ENCODE peak calls at places on chromosomes 12 and 14, in nine cellular contexts. D is HCT116, O is GM12878, K is endothelial cell of umbilical vein, C is NB4, V is HepG2, P is K562, Y is SK-N-SH, U is H1. X is an unnamed sample.

GRCh38 chr14:22780105-22780679 is 13.7 kb downstream of the OXA1L start:
- DNase-seq in V (peak), C (no peak), U (no peak), K (peak), P (no peak), D (no peak), O (no peak), Y (no peak), X (no peak)

GRCh38 chr12:46990211-46990610 is 89.2 kb upstream of the PCED1B start:
- DNase-seq in K (no peak), V (no peak), P (no peak), Y (no peak), O (no peak), D (no peak), C (no peak), U (no peak), X (no peak)

GRCh38 chr12:113149361-113150150 is at the start of gene CFAP73:
- DNase-seq in D (peak), C (peak), P (peak), O (no peak), Y (peak), V (peak), K (peak), U (peak), X (peak)

GRCh38 chr12:11108862-11109261 is 16.7 kb upstream of the TAS2R43 start:
- DNase-seq in O (no peak), U (no peak), C (no peak), K (no peak), Y (no peak), P (no peak), V (no peak), D (no peak), X (no peak)

GRCh38 chr14:78595797-78596196 is 425.6 kb downstream of the NRXN3 start:
- DNase-seq in D (no peak), O (no peak), V (no peak), C (peak), K (peak), P (no peak), Y (peak), U (no peak), X (peak)

GRCh38 chr12:9883175-9883574 is 1.9 kb downstream of the KLRF2 start:
- DNase-seq in P (no peak), O (no peak), U (no peak), D (no peak), C (no peak), K (no peak), V (no peak), Y (no peak), X (no peak)

GRCh38 chr12:118355838-118356237 is 16.9 kb downstream of the TAOK3 start:
- DNase-seq in C (no peak), P (no peak), O (no peak), V (no peak), K (no peak), D (no peak), Y (no peak), U (no peak), X (no peak)

GRCh38 chr12:98355933-98356332 is 159.5 kb upstream of the TMPO start:
- DNase-seq in Y (no peak), D (no peak), V (no peak), C (no peak), K (no peak), U (no peak), P (no peak), O (no peak), X (no peak)

GRCh38 chr12:25939606-25940005 is 18.9 kb upstream of the RASSF8 start:
- DNase-seq in U (no peak), P (no peak), V (no peak), Y (no peak), O (no peak), D (no peak), K (no peak), C (no peak), X (no peak)

GRCh38 chr12:51951199-51951842 is at the start of gene ACVR1B:
- DNase-seq in P (peak), C (peak), K (peak), D (peak), Y (peak), V (peak), U (no peak), O (peak), X (peak)

GRCh38 chr12:6158263-6158662 is 33.8 kb upstream of the VWF start:
- DNase-seq in U (no peak), Y (no peak), P (no peak), O (no peak), K (peak), V (peak), D (no peak), C (no peak), X (no peak)

GRCh38 chr14:71487449-71487848 is 444.8 kb upstream of the RGS6 start:
- DNase-seq in O (no peak), C (no peak), U (no peak), Y (no peak), D (no peak), P (no peak), K (no peak), V (no peak), X (no peak)

GRCh38 chr12:24948816-24949722 is at the start of gene BCAT1:
- DNase-seq in V (peak), C (peak), O (no peak), Y (peak), P (peak), K (peak), U (peak), D (no peak), X (peak)

GRCh38 chr14:78005325-78005724 is 164.8 kb upstream of the NRXN3 start:
- DNase-seq in V (no peak), U (no peak), P (peak), K (no peak), Y (no peak), C (peak), D (peak), O (peak), X (peak)

GRCh38 chr12:56836317-56836716 is 73.2 kb downstream of the HSD17B6 start:
- DNase-seq in P (no peak), Y (no peak), D (no peak), U (no peak), O (no peak), C (peak), K (no peak), V (no peak), X (peak)

GRCh38 chr12:128543493-128543892 is 276.5 kb downstream of the TMEM132C start:
- DNase-seq in O (no peak), K (no peak), Y (no peak), D (no peak), V (no peak), P (no peak), C (no peak), U (no peak), X (no peak)

GRCh38 chr12:83181074-83181473 is 494.4 kb downstream of the TMTC2 start:
- DNase-seq in C (no peak), Y (no peak), O (no peak), P (no peak), D (no peak), V (no peak), U (no peak), K (no peak), X (no peak)

GRCh38 chr14:64971890-64972785 is at the start of gene RAB15:
- DNase-seq in C (peak), V (no peak), D (no peak), K (peak), Y (peak), U (no peak), P (peak), O (no peak), X (peak)

GRCh38 chr12:120358412-120359158 is 10.4 kb downstream of the MSI1 start:
- DNase-seq in V (no peak), U (no peak), D (no peak), P (no peak), Y (no peak), O (no peak), C (no peak), K (no peak), X (no peak)

GRCh38 chr12:57430117-57430930 is 519 bp downstream of the R3HDM2 start:
- DNase-seq in P (peak), Y (no peak), U (no peak), C (no peak), K (peak), O (no peak), D (no peak), V (no peak), X (no peak)

GRCh38 chr12:24719293-24719721 is 229.6 kb downstream of the BCAT1 start:
- DNase-seq in Y (no peak), K (peak), P (no peak), D (no peak), O (no peak), U (no peak), V (no peak), C (peak), X (no peak)

GRCh38 chr12:47762850-47763440 is 4.3 kb upstream of the RAPGEF3 start:
- DNase-seq in K (no peak), U (no peak), D (no peak), O (no peak), C (no peak), P (no peak), V (no peak), Y (peak), X (no peak)

GRCh38 chr12:62959745-62960144 is 24.8 kb upstream of the PPM1H start:
- DNase-seq in K (no peak), U (no peak), O (no peak), Y (no peak), V (no peak), P (no peak), D (no peak), C (no peak), X (no peak)

GRCh38 chr14:66539034-66539433 is 31.1 kb downstream of the GPHN start:
- DNase-seq in K (no peak), V (no peak), O (peak), U (no peak), D (no peak), Y (peak), P (no peak), C (no peak), X (no peak)

DNA sequence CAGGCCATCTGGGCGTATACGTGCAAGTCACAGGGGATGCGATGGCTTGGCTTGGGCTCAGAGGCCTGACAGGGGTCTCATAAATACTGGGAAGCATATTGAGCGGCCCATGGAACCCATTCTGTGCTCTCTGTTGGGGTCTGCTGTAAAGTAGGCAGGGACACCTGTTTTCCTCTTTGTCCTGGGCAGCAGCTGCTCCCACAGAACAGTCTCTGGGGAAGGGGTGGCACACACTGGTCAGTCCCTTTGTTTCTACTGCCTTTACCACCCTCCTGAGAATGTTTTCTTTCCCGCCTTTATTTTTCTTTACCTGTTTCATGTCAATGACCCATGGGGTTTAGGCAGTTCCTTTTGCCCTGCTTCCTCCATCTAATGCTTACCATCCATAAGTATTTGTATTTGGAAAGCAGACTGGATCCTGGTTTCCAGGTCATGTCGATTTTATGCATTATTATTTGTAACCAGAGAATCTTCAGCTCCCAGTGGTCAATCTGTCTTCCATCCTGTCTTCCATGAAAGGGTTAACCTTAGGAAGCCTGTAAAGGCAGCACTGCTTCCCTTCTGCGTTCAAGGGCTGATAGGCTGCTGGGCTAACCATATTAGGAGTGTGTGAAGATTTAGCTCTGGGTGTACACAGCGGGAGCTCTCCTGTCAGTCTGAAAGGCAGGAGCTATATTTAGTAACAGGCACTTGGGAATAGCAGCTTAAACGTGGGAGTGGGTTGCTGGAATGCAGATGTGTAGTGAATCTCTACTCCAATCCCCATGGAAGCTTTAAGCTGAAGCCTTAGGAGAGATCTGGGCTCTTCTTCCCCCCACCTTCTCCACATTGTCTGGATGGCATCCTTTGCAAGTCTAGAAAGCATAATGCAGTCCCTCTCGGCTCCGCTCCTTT is 124.0 kb downstream of the DYRK2 start:
- DNase-seq in P (no peak), C (no peak), V (no peak), D (no peak), Y (peak), U (peak), K (no peak), O (no peak), X (peak)
- TF ChIP-seq MAX in P (no peak), C (no peak), V (no peak), D (no peak), Y (no peak), U (peak), K (no peak), O (no peak), X (no peak)

GRCh38 chr12:53232641-53233538 is 881 bp upstream of the RARG start:
- DNase-seq in V (no peak), C (peak), Y (peak), O (no peak), U (no peak), K (no peak), P (peak), D (no peak), X (peak)
- H3K4me3 ChIP-seq in V (no peak), C (no peak), Y (peak), O (peak), U (peak), K (no peak), P (no peak), D (peak), X (peak)

GRCh38 chr12:122523846-122524718 is 2.7 kb downstream of the RSRC2 start:
- DNase-seq in P (no peak), C (no peak), O (no peak), V (no peak), Y (no peak), U (no peak), D (no peak), K (no peak), X (no peak)
- TF ChIP-seq MAX in P (no peak), C (no peak), O (no peak), V (no peak), Y (no peak), U (no peak), D (no peak), K (no peak), X (no peak)

GRCh38 chr12:29759950-29760349 is 23.8 kb downstream of the TMTC1 start:
- DNase-seq in D (no peak), K (no peak), O (no peak), U (no peak), Y (no peak), P (no peak), C (no peak), V (no peak), X (no peak)
- H3K4me3 ChIP-seq in D (no peak), K (no peak), O (no peak), U (no peak), Y (no peak), P (no peak), C (no peak), V (no peak), X (no peak)

DNA sequence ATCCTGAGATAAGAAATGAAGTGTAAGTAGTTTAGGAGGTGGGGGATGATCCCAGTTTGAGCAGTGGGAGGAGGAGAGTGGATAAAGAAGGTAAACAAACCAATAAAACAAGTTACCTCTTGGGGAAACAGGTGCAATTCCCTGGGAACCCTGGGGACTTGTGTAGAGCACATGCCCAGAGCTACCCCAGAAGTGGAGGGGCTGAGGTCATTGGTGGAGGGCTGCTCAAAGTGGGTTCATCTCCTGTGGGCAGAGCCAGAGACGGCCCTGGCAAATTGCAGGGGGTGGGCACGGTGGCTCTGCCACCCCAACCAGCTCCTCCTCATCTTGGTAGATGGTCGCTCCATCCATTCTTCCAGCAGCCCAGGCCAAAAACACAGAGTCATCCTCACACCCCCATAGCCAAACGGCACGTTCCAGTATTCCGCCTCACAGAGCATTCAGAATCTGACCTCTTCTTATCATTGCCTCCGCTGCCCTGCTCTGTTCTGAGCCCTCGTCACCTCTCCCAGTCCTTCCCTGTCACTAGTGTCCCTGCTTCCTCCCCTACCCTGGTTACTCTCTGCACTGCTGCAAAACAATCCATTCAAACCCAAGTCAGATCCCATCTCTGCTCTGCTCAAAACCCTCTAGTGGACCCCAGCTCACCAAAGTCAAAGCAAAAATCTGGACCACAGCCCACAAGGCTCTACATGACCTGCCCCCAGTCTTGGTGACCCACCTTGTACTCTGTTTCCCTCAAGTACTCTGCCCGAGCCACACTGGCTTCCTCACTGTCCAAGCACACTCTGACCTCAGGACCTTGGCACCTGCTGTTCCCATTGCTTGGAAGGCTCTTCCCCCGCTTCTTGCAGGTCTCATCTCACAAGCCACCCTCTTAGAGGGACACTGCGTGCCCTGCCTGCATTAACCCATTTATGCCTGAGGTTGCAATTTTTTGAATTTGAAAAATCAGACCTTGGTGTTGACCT is 5.5 kb downstream of the CYP46A1 start:
- DNase-seq in K (no peak), U (no peak), D (no peak), C (no peak), P (no peak), V (no peak), Y (no peak), O (no peak), X (no peak)
- TF ChIP-seq MAX in K (no peak), U (no peak), D (no peak), C (no peak), P (no peak), V (no peak), Y (no peak), O (no peak), X (no peak)

DNA sequence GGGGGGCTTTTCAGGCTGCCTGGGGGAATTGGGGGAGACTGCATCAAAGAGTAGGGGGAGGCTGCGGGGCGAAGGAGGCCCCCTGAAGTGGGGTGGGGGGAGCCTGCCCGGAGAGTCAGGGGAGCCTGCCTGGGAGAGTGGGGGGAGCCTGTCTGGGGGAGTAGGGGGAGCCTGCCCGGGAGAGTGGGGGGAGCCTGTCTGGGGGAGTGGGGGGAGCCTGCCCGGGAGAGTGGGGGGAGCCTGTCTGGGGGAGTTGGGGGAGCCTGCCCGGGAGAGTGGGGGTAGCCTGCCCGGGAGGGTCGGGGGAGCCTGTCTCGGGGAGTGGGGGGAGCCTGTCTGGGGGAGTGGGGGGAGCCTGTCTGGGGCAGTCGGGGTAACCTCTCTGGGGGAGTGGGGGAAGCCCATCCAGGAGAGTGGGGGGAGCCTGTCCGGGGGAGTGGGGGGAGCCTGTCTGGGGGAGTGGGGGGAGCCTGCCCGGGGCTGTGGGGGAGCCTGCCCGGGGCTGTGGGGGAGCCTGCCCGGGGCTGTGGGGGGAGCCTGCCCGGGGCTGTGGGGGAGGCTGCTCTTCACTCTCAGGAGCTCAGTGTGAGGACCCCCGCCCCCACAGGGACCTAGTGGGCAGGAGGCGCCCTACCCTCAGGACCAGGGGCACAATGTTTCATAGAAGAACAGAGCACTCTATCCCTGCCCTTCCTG is 6.5 kb upstream of the DEGS2 start:
- DNase-seq in Y (no peak), O (no peak), C (no peak), P (peak), V (no peak), D (no peak), K (no peak), U (no peak), X (no peak)
- H3K4me3 ChIP-seq in Y (peak), O (peak), C (no peak), P (peak), V (no peak), D (no peak), K (no peak), U (peak), X (peak)

GRCh38 chr14:73216035-73216434 is 21.3 kb upstream of the PAPLN start:
- DNase-seq in D (no peak), O (no peak), V (no peak), K (no peak), Y (no peak), C (no peak), U (no peak), P (no peak), X (no peak)
- TF ChIP-seq MAX in D (no peak), O (no peak), V (no peak), K (no peak), Y (no peak), C (no peak), U (no peak), P (no peak), X (no peak)

GRCh38 chr12:69469854-69470188 is 367 bp upstream of the FRS2 start:
- DNase-seq in C (no peak), Y (no peak), U (no peak), D (no peak), O (no peak), V (no peak), K (no peak), P (no peak), X (no peak)

GRCh38 chr12:69467400-69467799 is 2.8 kb upstream of the FRS2 start:
- DNase-seq in K (no peak), C (no peak), U (no peak), P (no peak), V (no peak), D (no peak), O (no peak), Y (no peak), X (no peak)

GRCh38 chr12:69470189-69471094 is at the start of gene FRS2:
- DNase-seq in O (peak), Y (peak), K (peak), V (peak), U (peak), P (peak), C (peak), D (peak), X (peak)

GRCh38 chr12:69466867-69467266 is 3.3 kb upstream of the FRS2 start:
- DNase-seq in C (no peak), P (no peak), Y (no peak), D (no peak), K (no peak), O (no peak), U (peak), V (peak), X (no peak)

DNA sequence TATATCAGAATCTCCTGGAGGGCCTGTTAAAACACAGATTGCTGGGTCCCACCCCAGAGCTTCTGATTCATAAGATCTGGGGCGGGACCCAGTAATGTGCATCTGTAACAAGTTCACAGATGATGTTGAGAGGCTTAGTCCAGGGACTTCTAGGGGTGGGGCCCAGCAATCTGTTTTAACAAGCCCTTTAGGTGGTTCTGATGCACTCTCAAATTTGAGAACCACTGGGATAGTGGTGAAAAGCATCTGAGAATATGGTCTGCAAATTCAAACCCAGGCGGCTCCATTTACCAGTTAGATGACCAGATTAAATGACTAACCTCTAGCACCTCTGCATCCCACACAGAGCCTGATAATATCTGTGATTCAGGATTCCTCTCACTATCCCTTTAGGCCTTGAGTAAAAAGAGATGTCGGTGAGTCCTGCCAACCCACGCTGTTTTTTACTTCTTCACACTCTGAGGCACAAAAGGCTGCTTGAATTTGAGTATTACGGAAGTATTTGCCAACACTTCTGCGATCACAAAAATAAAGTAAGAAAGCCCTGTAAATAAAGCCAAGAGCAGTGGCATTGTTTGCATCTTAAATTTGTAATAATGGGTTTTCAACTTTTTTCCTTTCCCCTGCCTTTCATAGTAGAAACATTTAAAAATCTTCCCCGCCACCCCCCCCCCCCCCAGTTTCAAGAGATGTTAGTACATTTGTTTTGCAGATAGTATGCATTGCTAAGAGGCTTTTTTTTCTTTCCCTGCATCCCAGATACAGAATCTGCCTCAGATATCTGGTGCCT is 1.8 kb upstream of the FRS2 start:
- DNase-seq in C (no peak), K (no peak), V (no peak), U (no peak), D (no peak), P (peak), Y (no peak), O (no peak), X (no peak)
- H3K4me3 ChIP-seq in C (no peak), K (no peak), V (peak), U (no peak), D (no peak), P (no peak), Y (no peak), O (no peak), X (no peak)